ENCODE peak calls at places on chromosomes 12 and 14, in five cellular contexts. One of them, this sample, is unnamed.

GRCh38 chr14:90336401-90336800 is 4.7 kb upstream of the NRDE2 start:
- DNase-seq in heart left ventricle: no peak
- DNase-seq in ovary: no peak
- DNase-seq in A549: no peak
- DNase-seq in H54: no peak
- DNase-seq in this sample: no peak

GRCh38 chr12:115010324-115010995 is 326.5 kb upstream of the TBX3 start:
- DNase-seq in H54: no peak
- DNase-seq in ovary: no peak
- DNase-seq in A549: no peak
- DNase-seq in heart left ventricle: no peak
- DNase-seq in this sample: no peak

GRCh38 chr14:94051115-94051514 is 25.0 kb downstream of the OTUB2 start:
- DNase-seq in heart left ventricle: peak
- DNase-seq in ovary: peak
- DNase-seq in A549: peak
- DNase-seq in H54: no peak
- DNase-seq in this sample: peak

GRCh38 chr14:88166616-88167015 is 156.5 kb downstream of the KCNK10 start:
- DNase-seq in heart left ventricle: no peak
- DNase-seq in A549: peak
- DNase-seq in H54: no peak
- DNase-seq in ovary: no peak
- DNase-seq in this sample: no peak

GRCh38 chr12:121452356-121453021 is 52.6 kb downstream of the RNF34 start:
- DNase-seq in H54: no peak
- DNase-seq in heart left ventricle: no peak
- DNase-seq in A549: no peak
- DNase-seq in ovary: peak
- DNase-seq in this sample: no peak

GRCh38 chr12:78835493-78835892 is 29.1 kb upstream of the SYT1 start:
- DNase-seq in ovary: no peak
- DNase-seq in A549: no peak
- DNase-seq in H54: no peak
- DNase-seq in heart left ventricle: no peak
- DNase-seq in this sample: no peak

GRCh38 chr12:115979851-115980250 is 297.6 kb downstream of the MED13L start:
- DNase-seq in heart left ventricle: no peak
- DNase-seq in ovary: no peak
- DNase-seq in H54: no peak
- DNase-seq in A549: no peak
- DNase-seq in this sample: no peak

GRCh38 chr14:24979725-24980239 is 70.2 kb downstream of the STXBP6 start:
- DNase-seq in A549: no peak
- DNase-seq in ovary: no peak
- DNase-seq in heart left ventricle: no peak
- DNase-seq in H54: no peak
- DNase-seq in this sample: no peak

GRCh38 chr12:92485356-92486348 is 217.1 kb upstream of the PLEKHG7 start:
- DNase-seq in A549: no peak
- DNase-seq in heart left ventricle: no peak
- DNase-seq in ovary: no peak
- DNase-seq in H54: no peak
- DNase-seq in this sample: no peak

GRCh38 chr14:22271838-22272237 is 317.2 kb downstream of the DAD1 start:
- DNase-seq in H54: no peak
- DNase-seq in ovary: no peak
- DNase-seq in heart left ventricle: no peak
- DNase-seq in A549: no peak
- DNase-seq in this sample: no peak

GRCh38 chr12:115815924-115816323 is 461.6 kb downstream of the MED13L start:
- DNase-seq in ovary: no peak
- DNase-seq in heart left ventricle: no peak
- DNase-seq in H54: no peak
- DNase-seq in A549: no peak
- DNase-seq in this sample: no peak

GRCh38 chr14:37590096-37590809 is 4.8 kb downstream of the FOXA1 start:
- DNase-seq in heart left ventricle: no peak
- DNase-seq in H54: no peak
- DNase-seq in A549: no peak
- DNase-seq in ovary: no peak
- DNase-seq in this sample: no peak

GRCh38 chr14:55500219-55500701 is 59.8 kb upstream of the TBPL2 start:
- DNase-seq in heart left ventricle: no peak
- DNase-seq in H54: no peak
- DNase-seq in A549: no peak
- DNase-seq in ovary: no peak
- DNase-seq in this sample: no peak

GRCh38 chr12:50985322-50985721 is 33.0 kb downstream of the HIGD1C start:
- DNase-seq in A549: no peak
- DNase-seq in H54: peak
- DNase-seq in ovary: no peak
- DNase-seq in heart left ventricle: no peak
- DNase-seq in this sample: peak

GRCh38 chr12:52847335-52848102 is 1.3 kb downstream of the KRT78 start:
- DNase-seq in heart left ventricle: no peak
- DNase-seq in A549: no peak
- DNase-seq in ovary: no peak
- DNase-seq in H54: peak
- DNase-seq in this sample: no peak

GRCh38 chr12:49129332-49130150 is 1.7 kb downstream of the TUBA1B start:
- DNase-seq in ovary: no peak
- DNase-seq in heart left ventricle: peak
- DNase-seq in H54: no peak
- DNase-seq in A549: no peak
- DNase-seq in this sample: no peak
- TF ChIP-seq POLR2A in ovary: no peak
- TF ChIP-seq POLR2A in heart left ventricle: no peak
- TF ChIP-seq POLR2A in H54: no peak
- TF ChIP-seq POLR2A in A549: no peak
- TF ChIP-seq POLR2A in this sample: no peak

GRCh38 chr12:95074766-95075165 is 1.3 kb upstream of the NR2C1 start:
- DNase-seq in H54: no peak
- DNase-seq in heart left ventricle: no peak
- DNase-seq in ovary: no peak
- DNase-seq in A549: no peak
- DNase-seq in this sample: no peak

GRCh38 chr12:95073698-95074520 is 491 bp upstream of the NR2C1 start:
- DNase-seq in heart left ventricle: no peak
- DNase-seq in ovary: no peak
- DNase-seq in H54: no peak
- DNase-seq in A549: no peak
- DNase-seq in this sample: no peak

GRCh38 chr12:95077341-95077740 is 3.9 kb upstream of the NR2C1 start:
- DNase-seq in A549: no peak
- DNase-seq in heart left ventricle: no peak
- DNase-seq in H54: no peak
- DNase-seq in ovary: no peak
- DNase-seq in this sample: no peak

GRCh38 chr12:95070378-95070777 is 3.0 kb downstream of the NR2C1 start:
- DNase-seq in H54: no peak
- DNase-seq in heart left ventricle: no peak
- DNase-seq in A549: no peak
- DNase-seq in ovary: no peak
- DNase-seq in this sample: no peak

GRCh38 chr12:95072900-95073697 is at the start of gene NR2C1:
- DNase-seq in A549: peak
- DNase-seq in heart left ventricle: peak
- DNase-seq in ovary: peak
- DNase-seq in H54: peak
- DNase-seq in this sample: peak
- TF ChIP-seq POLR2A in A549: peak
- TF ChIP-seq POLR2A in heart left ventricle: peak
- TF ChIP-seq POLR2A in ovary: peak
- TF ChIP-seq POLR2A in H54: peak
- TF ChIP-seq POLR2A in this sample: no peak

GRCh38 chr12:6182279-6182898 is 17.8 kb upstream of the CD9 start:
- DNase-seq in A549: no peak
- DNase-seq in heart left ventricle: peak
- DNase-seq in ovary: peak
- DNase-seq in H54: no peak
- DNase-seq in this sample: peak
- TF ChIP-seq POLR2A in A549: no peak
- TF ChIP-seq POLR2A in heart left ventricle: peak
- TF ChIP-seq POLR2A in ovary: no peak
- TF ChIP-seq POLR2A in H54: no peak
- TF ChIP-seq POLR2A in this sample: no peak

DNA sequence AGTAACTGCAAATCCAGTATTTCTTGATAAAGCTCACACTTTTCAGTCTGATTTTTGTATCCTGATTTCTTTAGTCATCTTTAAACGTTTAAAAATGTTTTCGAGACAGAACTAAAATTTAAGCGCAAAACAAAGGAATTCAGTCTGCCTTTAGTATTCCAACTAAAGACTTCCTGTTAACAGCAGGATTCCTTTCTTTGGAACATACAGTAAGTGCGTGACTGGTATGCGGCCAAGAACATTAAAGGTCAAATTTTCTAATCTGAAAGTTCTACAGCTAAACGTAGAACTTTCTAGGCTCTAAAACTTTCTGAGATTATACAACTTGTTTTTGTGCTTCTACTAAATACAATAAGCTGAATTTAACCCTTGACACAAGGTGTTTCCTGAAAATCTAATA is 9.9 kb downstream of the SAV1 start:
- DNase-seq in heart left ventricle: no peak
- DNase-seq in H54: no peak
- DNase-seq in A549: no peak
- DNase-seq in ovary: no peak
- DNase-seq in this sample: no peak
- TF ChIP-seq POLR2A in heart left ventricle: no peak
- TF ChIP-seq POLR2A in H54: no peak
- TF ChIP-seq POLR2A in A549: no peak
- TF ChIP-seq POLR2A in ovary: no peak
- TF ChIP-seq POLR2A in this sample: no peak

GRCh38 chr12:56488041-56488955 is at the start of gene GLS2:
- DNase-seq in ovary: peak
- DNase-seq in H54: no peak
- DNase-seq in A549: peak
- DNase-seq in heart left ventricle: peak
- DNase-seq in this sample: peak
- TF ChIP-seq POLR2A in ovary: no peak
- TF ChIP-seq POLR2A in H54: no peak
- TF ChIP-seq POLR2A in A549: peak
- TF ChIP-seq POLR2A in heart left ventricle: no peak
- TF ChIP-seq POLR2A in this sample: no peak